ENCODE peak calls at places on chromosomes 6 and 20, in ten cellular contexts. W, N, H, L, D, S, Y, Z, B and E are unnamed samples. For H3K27me3, the result is how much of the 10 kb centered on the place peaks cover.

GRCh38 chr20:910132-910839 is 5.8 kb downstream of the ANGPT4 start:
- DNase-seq in Z (no peak), L (no peak), D (no peak), S (no peak), W (peak), Y (peak), H (peak), B (no peak), N (peak), E (peak)

GRCh38 chr6:8195040-8195713 is 92.8 kb upstream of the EEF1E1 start:
- DNase-seq in L (no peak), N (no peak), H (no peak), Z (no peak), B (no peak), S (peak), Y (no peak), D (no peak), W (peak), E (peak)

GRCh38 chr6:48826884-48827701 is 636.0 kb downstream of the MMUT start:
- DNase-seq in W (no peak), Z (no peak), D (peak), B (peak), S (peak), H (no peak), L (no peak), N (no peak), Y (no peak), E (peak)

GRCh38 chr6:157305676-157306653 is 17.4 kb downstream of the TMEM242 start:
- DNase-seq in B (no peak), Y (peak), N (no peak), H (no peak), D (no peak), W (no peak), L (no peak), Z (no peak), S (no peak), E (no peak)

GRCh38 chr6:158439255-158439654 is 120.6 kb upstream of the TMEM181 start:
- DNase-seq in H (no peak), Y (no peak), S (peak), N (no peak), Z (no peak), L (no peak), B (no peak), D (no peak), W (peak), E (no peak)

GRCh38 chr6:16634855-16635254 is 126.4 kb downstream of the ATXN1 start:
- DNase-seq in N (no peak), Y (no peak), H (no peak), Z (no peak), B (no peak), L (no peak), W (no peak), D (no peak), S (no peak), E (no peak)

GRCh38 chr20:1567392-1568165 is 10.1 kb upstream of the SIRPD start:
- DNase-seq in W (no peak), B (peak), Z (no peak), S (peak), Y (no peak), L (no peak), H (no peak), D (peak), N (no peak), E (peak)

GRCh38 chr20:43938932-43939761 is 24.5 kb downstream of the TOX2 start:
- DNase-seq in D (peak), S (no peak), Z (no peak), H (no peak), Y (peak), L (no peak), B (peak), W (peak), N (peak), E (peak)

GRCh38 chr20:33240923-33241322 is 5.1 kb downstream of the BPIFA1 start:
- DNase-seq in S (no peak), Z (no peak), W (no peak), H (no peak), N (no peak), B (no peak), D (no peak), Y (no peak), L (no peak), E (no peak)

GRCh38 chr6:63565058-63565726 is 7.1 kb upstream of the LOC128125822 start:
- DNase-seq in D (no peak), N (no peak), S (no peak), L (no peak), H (no peak), Y (no peak), Z (no peak), B (no peak), W (no peak), E (no peak)

GRCh38 chr6:134553941-134554340 is 236.0 kb upstream of the SGK1 start:
- DNase-seq in Z (no peak), D (peak), L (no peak), N (no peak), S (no peak), W (no peak), H (no peak), Y (no peak), B (peak), E (no peak)

GRCh38 chr20:6039766-6040165 is 14.1 kb downstream of the LRRN4 start:
- DNase-seq in D (no peak), N (no peak), W (no peak), S (no peak), Y (no peak), B (no peak), Z (no peak), L (no peak), H (no peak), E (no peak)

GRCh38 chr6:22036267-22036666 is 260.6 kb downstream of the PRL start:
- DNase-seq in W (no peak), H (no peak), D (no peak), Y (no peak), L (no peak), N (no peak), Z (no peak), B (peak), S (peak), E (no peak)

GRCh38 chr6:158943380-158944032 is 56.5 kb downstream of the RSPH3 start:
- DNase-seq in L (no peak), S (no peak), H (no peak), Z (no peak), Y (no peak), D (no peak), W (no peak), B (no peak), N (no peak), E (no peak)

GRCh38 chr6:52416629-52417151 is 3.5 kb upstream of the EFHC1 start:
- DNase-seq in H (no peak), N (no peak), Z (no peak), D (no peak), S (peak), L (no peak), W (no peak), B (peak), Y (no peak), E (peak)

GRCh38 chr6:119637768-119638167 is 288.2 kb upstream of the MAN1A1 start:
- DNase-seq in S (no peak), Y (no peak), N (no peak), B (no peak), H (no peak), Z (no peak), L (no peak), D (no peak), W (no peak), E (no peak)

GRCh38 chr6:15453622-15454021 is 207.8 kb downstream of the JARID2 start:
- DNase-seq in Z (peak), Y (peak), W (peak), N (peak), B (no peak), L (no peak), S (no peak), H (no peak), D (no peak), E (no peak)

GRCh38 chr20:14778875-14779274 is 441.5 kb upstream of the FLRT3 start:
- DNase-seq in L (no peak), S (no peak), N (no peak), B (no peak), H (no peak), Z (no peak), Y (no peak), W (no peak), D (no peak), E (no peak)

GRCh38 chr20:32796383-32797159 is 23.2 kb upstream of the MAPRE1 start:
- DNase-seq in S (no peak), L (no peak), Y (no peak), N (no peak), Z (no peak), B (no peak), H (no peak), D (no peak), W (no peak), E (no peak)

GRCh38 chr6:83511901-83512681 is at the start of gene PRSS35:
- DNase-seq in B (peak), L (peak), H (peak), N (peak), S (peak), W (peak), Z (no peak), D (no peak), Y (no peak), E (peak)

GRCh38 chr6:116409756-116410155 is 39.0 kb downstream of the DSE start:
- DNase-seq in B (no peak), Y (no peak), S (no peak), D (no peak), W (no peak), Z (no peak), L (no peak), H (no peak), N (no peak), E (no peak)

GRCh38 chr6:15922510-15923307 is 206.2 kb upstream of the MYLIP start:
- DNase-seq in B (peak), S (no peak), L (no peak), Y (no peak), W (no peak), H (no peak), D (peak), Z (no peak), N (peak), E (peak)

GRCh38 chr6:158284340-158285210 is 27.7 kb upstream of the TULP4 start:
- DNase-seq in W (no peak), Y (no peak), S (peak), N (no peak), L (no peak), Z (no peak), B (peak), H (no peak), D (peak), E (peak)

GRCh38 chr20:1897486-1897885 is 2.3 kb downstream of the SIRPA start:
- DNase-seq in H (no peak), N (peak), W (no peak), Z (no peak), B (no peak), S (no peak), D (no peak), L (no peak), Y (no peak), E (peak)

GRCh38 chr6:11654876-11655275 is 117.3 kb downstream of the TMEM170B start:
- DNase-seq in N (no peak), S (no peak), B (peak), W (no peak), Y (no peak), Z (no peak), D (peak), L (no peak), H (no peak), E (peak)

GRCh38 chr6:133240511-133241087 is 558 bp upstream of the EYA4 start:
- DNase-seq in B (peak), Z (no peak), W (peak), D (no peak), N (peak), L (peak), H (no peak), Y (peak), S (peak), E (no peak)

GRCh38 chr6:23784313-23784919 is 341.6 kb upstream of the NRSN1 start:
- DNase-seq in N (no peak), W (no peak), L (no peak), Z (no peak), D (no peak), H (no peak), Y (no peak), B (peak), S (no peak), E (peak)

GRCh38 chr6:83384751-83385150 is 46.1 kb downstream of the ME1 start:
- DNase-seq in W (no peak), D (no peak), Y (no peak), H (no peak), S (no peak), L (no peak), B (no peak), N (no peak), Z (no peak), E (no peak)

GRCh38 chr20:50496773-50497375 is 13.3 kb upstream of the PTPN1 start:
- DNase-seq in B (no peak), N (no peak), L (no peak), Y (no peak), D (no peak), S (no peak), W (no peak), H (no peak), Z (no peak), E (peak)

DNA sequence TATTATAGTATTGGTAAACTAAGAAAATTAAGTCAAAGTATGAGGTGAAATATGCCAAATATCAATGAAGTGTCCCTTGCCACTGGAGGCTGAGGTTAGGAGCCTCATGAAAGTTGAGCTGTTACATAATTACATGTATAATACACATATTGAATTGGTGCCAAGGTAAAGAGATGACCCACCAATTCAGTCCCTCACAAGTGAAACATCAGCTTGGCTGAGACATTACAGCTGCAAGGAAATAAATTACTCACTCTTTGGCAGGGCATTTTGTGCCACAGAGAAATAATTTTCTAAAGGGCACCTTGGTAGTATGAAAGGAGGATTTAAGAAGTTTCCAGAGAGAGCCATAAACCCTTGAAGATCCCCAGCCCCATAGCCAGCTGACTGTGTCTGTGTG is 127.4 kb downstream of the ADGRG6 start:
- DNase-seq in Z (no peak), H (no peak), S (no peak), Y (no peak), D (no peak), L (no peak), B (no peak), W (no peak), N (no peak), E (peak)
- H3K4me3 ChIP-seq in Z (no peak), H (no peak), S (no peak), Y (no peak), D (no peak), L (no peak), B (no peak), W (no peak), N (no peak), E (no peak)

DNA sequence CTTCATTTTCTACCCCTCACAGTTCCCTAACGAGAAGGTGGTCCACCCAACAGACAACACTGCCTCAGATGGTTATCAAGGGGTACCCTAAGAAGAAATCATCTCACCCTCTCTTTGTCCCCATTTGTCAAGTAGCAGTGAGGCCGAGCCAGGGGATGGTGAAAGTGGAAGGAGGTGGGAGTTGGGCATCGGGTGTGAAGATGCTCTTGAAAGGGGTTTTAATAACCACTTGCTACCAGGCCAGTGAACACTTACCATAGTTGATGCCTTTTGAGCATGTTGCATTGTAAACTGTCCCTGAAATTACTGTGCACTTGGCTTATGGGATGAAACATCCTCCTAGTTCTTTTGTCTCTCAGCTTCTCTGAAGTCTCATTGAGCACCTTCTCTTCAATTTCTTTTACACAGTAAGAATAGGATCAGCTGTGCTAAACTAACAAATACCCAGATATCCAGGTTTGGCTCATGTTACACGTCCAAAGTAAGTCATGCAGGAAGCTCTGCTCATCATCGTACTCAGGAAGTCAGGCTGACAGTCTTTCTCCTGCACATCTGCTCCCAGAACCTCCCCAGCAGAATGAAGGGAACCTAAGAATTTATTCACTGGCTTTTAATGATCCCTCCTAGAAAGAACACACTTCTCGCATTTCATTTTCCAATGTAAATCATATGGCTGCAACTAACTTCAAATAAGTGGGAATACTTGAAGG is 13.3 kb downstream of the HLA-DPB1 start:
- DNase-seq in B (no peak), Z (no peak), H (no peak), L (no peak), Y (no peak), W (no peak), D (no peak), S (no peak), N (no peak), E (no peak)
- H3K27me3 ChIP-seq in B (under half), Z (under half), H (under half), L (under half), Y (under half), W (under half), D (under half), S (under half), N (under half), E (under half)

DNA sequence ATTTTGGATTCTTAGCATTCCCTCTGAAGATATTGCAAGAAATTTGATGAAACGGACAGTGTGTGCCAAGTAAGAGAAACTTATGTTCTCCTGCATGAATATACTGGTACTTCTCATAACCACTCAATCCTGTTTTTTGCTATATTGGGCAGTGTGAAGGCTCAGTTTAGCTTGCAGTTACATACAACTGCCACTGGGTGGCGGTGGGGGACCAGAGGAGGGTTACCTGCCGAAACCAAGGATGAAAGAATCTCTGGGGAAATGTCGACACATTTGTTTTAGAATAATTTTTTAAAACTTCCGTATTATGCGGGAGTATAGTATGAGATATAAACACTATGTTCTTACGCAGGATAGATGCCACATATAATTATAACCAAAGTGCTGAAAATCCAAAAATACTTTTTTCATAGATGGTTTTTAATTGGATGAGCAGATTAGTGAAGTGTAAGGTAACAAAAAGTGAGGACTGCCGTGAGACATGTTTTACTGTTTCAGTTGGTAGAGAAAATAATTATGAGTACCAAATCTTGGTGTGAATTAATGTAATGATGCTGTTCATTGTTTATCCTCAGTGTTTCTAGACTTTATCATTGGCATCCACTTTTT is 9.7 kb downstream of the TRMT11 start:
- DNase-seq in N (peak), W (peak), H (peak), L (peak), D (no peak), Y (no peak), B (peak), Z (no peak), S (peak), E (peak)
- H3K4me3 ChIP-seq in N (no peak), W (no peak), H (peak), L (no peak), D (no peak), Y (no peak), B (no peak), Z (no peak), S (no peak), E (peak)

DNA sequence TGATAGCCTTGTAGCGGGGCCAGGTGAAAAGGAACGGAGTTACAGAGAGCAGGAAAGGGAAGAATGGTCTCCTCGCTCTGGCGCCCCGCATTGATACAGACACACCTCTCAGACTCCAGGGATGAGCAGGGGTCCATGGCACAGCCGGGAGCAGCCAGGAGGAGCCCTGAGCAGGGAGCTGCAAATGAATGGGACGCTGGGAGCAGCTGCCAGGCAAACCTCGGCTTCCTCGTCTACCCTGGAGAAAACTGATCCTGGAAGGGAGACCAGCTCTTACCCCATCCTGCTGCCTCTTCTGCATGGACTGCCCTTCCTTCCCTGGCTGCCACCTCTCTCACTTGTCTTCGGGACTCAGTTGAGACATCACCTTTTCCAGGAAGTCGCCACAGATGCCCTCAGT is 97.3 kb upstream of the MAFB start:
- DNase-seq in Y (no peak), B (no peak), Z (no peak), W (no peak), H (no peak), N (no peak), D (no peak), S (no peak), L (no peak), E (no peak)
- H3K27me3 ChIP-seq in Y (under half), B (under half), Z (under half), W (under half), H (under half), N (under half), D (under half), S (under half), L (under half), E (under half)